ENCODE peak calls at places on chromosomes 6 and 20, in five cellular contexts. L is kidney epithelial cell, O is H9, R is HFFc6, E is bronchial epithelial cell. C is an unnamed sample.

GRCh38 chr6:116217069-116217468 is 36.8 kb downstream of the TSPYL4 start:
- DNase-seq in R (peak), O (no peak), L (no peak), E (peak), C (no peak)

GRCh38 chr6:138028893-138029292 is 78.3 kb downstream of the PERP start:
- DNase-seq in L (no peak), R (no peak), O (no peak), E (peak), C (no peak)

GRCh38 chr6:146290589-146290901 is 253.1 kb upstream of the RAB32 start:
- DNase-seq in E (no peak), O (no peak), L (no peak), R (no peak), C (no peak)

GRCh38 chr6:116596815-116597214 is 19.5 kb upstream of the RSPH4A start:
- DNase-seq in E (no peak), R (no peak), L (no peak), O (no peak), C (no peak)

GRCh38 chr20:2133318-2134183 is 31.9 kb downstream of the STK35 start:
- DNase-seq in O (no peak), E (peak), L (no peak), R (peak), C (no peak)

GRCh38 chr6:94361304-94362060 is 942.1 kb upstream of the EPHA7 start:
- DNase-seq in L (no peak), R (no peak), O (no peak), E (no peak), C (no peak)

GRCh38 chr20:59300341-59301081 is at the start of gene EDN3:
- DNase-seq in O (peak), E (no peak), R (no peak), L (no peak), C (no peak)

GRCh38 chr20:13930246-13930645 is 60.2 kb downstream of the SEL1L2 start:
- DNase-seq in E (peak), R (peak), L (no peak), O (no peak), C (no peak)

GRCh38 chr20:52204136-52204535 is 12.6 kb upstream of the ZFP64 start:
- DNase-seq in R (no peak), L (no peak), O (no peak), E (no peak), C (no peak)

GRCh38 chr20:48686238-48687096 is 141.3 kb downstream of the PREX1 start:
- DNase-seq in O (no peak), L (no peak), R (peak), E (no peak), C (no peak)

GRCh38 chr20:13736792-13737191 is 47.9 kb downstream of the ESF1 start:
- DNase-seq in E (no peak), L (no peak), O (no peak), R (peak), C (no peak)

GRCh38 chr6:52020961-52021570 is 66.3 kb downstream of the PKHD1 start:
- DNase-seq in O (no peak), L (no peak), R (peak), E (peak), C (no peak)

GRCh38 chr6:10531942-10532341 is 10.8 kb downstream of the GCNT2 start:
- DNase-seq in R (no peak), E (no peak), O (no peak), L (no peak), C (no peak)

GRCh38 chr6:124029535-124029934 is 225.9 kb downstream of the NKAIN2 start:
- DNase-seq in L (no peak), E (no peak), R (no peak), O (no peak), C (no peak)

GRCh38 chr20:57809661-57810172 is 99.9 kb upstream of the PMEPA1 start:
- DNase-seq in R (no peak), L (no peak), E (peak), O (no peak), C (no peak)

GRCh38 chr6:169809386-169809785 is 58.0 kb downstream of the ERMARD start:
- DNase-seq in L (no peak), R (no peak), O (no peak), E (no peak), C (peak)

GRCh38 chr6:154899825-154900468 is 95.2 kb upstream of the TIAM2 start:
- DNase-seq in L (no peak), R (no peak), E (no peak), O (no peak), C (no peak)

GRCh38 chr20:44931911-44932310 is 22.1 kb downstream of the PABPC1L start:
- DNase-seq in E (no peak), O (no peak), R (no peak), L (no peak), C (no peak)

GRCh38 chr20:3420211-3420707 is 12.8 kb upstream of the DNAAF9 start:
- DNase-seq in L (no peak), R (peak), O (no peak), E (peak), C (no peak)

GRCh38 chr20:52859156-52859887 is 112.8 kb upstream of the TSHZ2 start:
- DNase-seq in L (peak), R (no peak), O (peak), E (peak), C (no peak)

GRCh38 chr6:2818593-2818992 is 23.1 kb downstream of the SERPINB1 start:
- DNase-seq in R (peak), O (no peak), E (peak), L (no peak), C (no peak)

GRCh38 chr6:154958469-154958868 is 36.6 kb upstream of the TIAM2 start:
- DNase-seq in E (no peak), L (no peak), O (no peak), R (no peak), C (no peak)

GRCh38 chr6:3363296-3364025 is 93.4 kb downstream of the SLC22A23 start:
- DNase-seq in O (no peak), R (no peak), L (no peak), E (peak), C (no peak)

GRCh38 chr20:1274485-1275313 is 8.6 kb downstream of the SNPH start:
- DNase-seq in R (no peak), L (no peak), O (no peak), E (no peak), C (peak)

GRCh38 chr20:25466846-25467245 is 59.4 kb downstream of the GINS1 start:
- DNase-seq in O (no peak), L (no peak), R (no peak), E (no peak), C (no peak)

GRCh38 chr20:435558-435957 is 26.8 kb downstream of the TBC1D20 start:
- DNase-seq in O (no peak), R (no peak), E (no peak), L (no peak), C (no peak)

GRCh38 chr6:90144396-90144795 is 152.2 kb downstream of the BACH2 start:
- DNase-seq in O (no peak), L (no peak), R (no peak), E (peak), C (no peak)

GRCh38 chr6:106053484-106053883 is 32.7 kb upstream of the PRDM1 start:
- DNase-seq in E (no peak), O (no peak), L (no peak), R (no peak), C (no peak)

GRCh38 chr6:96724641-96725040 is 112.6 kb downstream of the GPR63 start:
- DNase-seq in L (no peak), E (no peak), O (no peak), R (no peak), C (no peak)

GRCh38 chr20:25176184-25176583 is 19.3 kb upstream of the ENTPD6 start:
- DNase-seq in E (no peak), L (no peak), R (no peak), O (no peak), C (no peak)

GRCh38 chr6:98039876-98040605 is 757.0 kb upstream of the MMS22L start:
- DNase-seq in E (peak), O (peak), R (no peak), L (no peak), C (no peak)

GRCh38 chr20:10404959-10405530 is 29.0 kb downstream of the MKKS start:
- DNase-seq in E (no peak), R (no peak), L (no peak), O (no peak), C (no peak)

GRCh38 chr20:31713312-31714049 is 9.2 kb downstream of the BCL2L1 start:
- DNase-seq in L (peak), R (peak), E (peak), O (peak), C (no peak)

GRCh38 chr6:72761767-72762166 is 139.9 kb downstream of the KCNQ5 start:
- DNase-seq in E (no peak), L (no peak), R (no peak), O (no peak), C (no peak)

GRCh38 chr6:102950967-102951366 is 1557.5 kb downstream of the GRIK2 start:
- DNase-seq in R (no peak), O (no peak), L (no peak), E (no peak), C (no peak)

GRCh38 chr6:44039191-44039719 is 88.0 kb downstream of the MRPL14 start:
- DNase-seq in L (no peak), E (no peak), O (no peak), R (no peak), C (no peak)

DNA sequence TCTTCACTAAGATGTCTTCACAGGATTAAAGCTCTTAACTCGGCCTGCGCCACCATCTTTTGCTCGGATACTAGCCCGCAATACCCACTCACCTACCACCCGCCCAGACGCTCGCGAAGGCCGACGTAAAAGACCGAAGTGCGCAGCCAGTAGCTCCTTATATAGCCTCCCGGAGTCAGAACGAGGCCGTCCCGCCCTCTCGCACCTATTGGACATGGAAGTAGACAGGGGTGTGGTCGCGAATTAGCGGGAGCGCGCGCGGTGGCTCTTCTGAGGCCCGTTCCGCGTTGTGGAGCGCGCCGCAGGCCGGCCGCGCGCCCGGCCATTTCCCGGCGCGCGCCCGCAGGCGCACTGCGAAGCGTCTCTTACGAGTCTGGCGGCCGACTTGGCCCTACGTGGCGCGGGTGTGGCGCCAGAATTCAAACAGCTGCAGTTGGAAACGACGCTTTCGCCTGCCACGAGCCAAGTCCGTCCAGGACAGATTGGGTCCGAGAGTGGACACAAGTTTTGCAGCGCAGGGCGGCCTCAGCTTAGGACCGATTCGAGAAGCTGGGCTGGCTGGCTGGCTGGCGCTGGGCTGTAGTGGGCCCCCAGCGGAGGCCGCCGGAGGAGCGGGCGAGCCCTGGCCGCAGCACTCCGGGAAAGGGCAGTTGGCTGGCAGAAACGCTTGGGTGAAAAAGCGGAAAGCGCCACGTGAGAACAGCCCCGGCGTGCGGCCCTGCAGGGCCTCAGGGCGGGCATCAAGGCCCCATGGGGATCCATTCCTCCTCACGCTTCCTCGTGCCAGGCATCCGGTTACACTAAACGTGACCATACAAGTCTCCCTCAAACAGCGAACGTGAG is 36.1 kb upstream of the SYNCRIP start:
- DNase-seq in O (peak), L (peak), E (peak), R (peak), C (peak)
- TF ChIP-seq CTCF in O (no peak), L (no peak), E (no peak), R (peak), C (peak)

GRCh38 chr6:167968091-167968490 is 29.4 kb upstream of the KIF25 start:
- DNase-seq in R (no peak), E (peak), L (no peak), O (peak), C (no peak)
- TF ChIP-seq CTCF in R (peak), E (peak), L (peak), O (peak), C (peak)

GRCh38 chr6:127406122-127406521 is 53.1 kb downstream of the KIAA0408 start:
- DNase-seq in O (no peak), R (no peak), L (no peak), E (no peak), C (no peak)
- TF ChIP-seq CTCF in O (no peak), R (no peak), L (no peak), E (no peak), C (no peak)

DNA sequence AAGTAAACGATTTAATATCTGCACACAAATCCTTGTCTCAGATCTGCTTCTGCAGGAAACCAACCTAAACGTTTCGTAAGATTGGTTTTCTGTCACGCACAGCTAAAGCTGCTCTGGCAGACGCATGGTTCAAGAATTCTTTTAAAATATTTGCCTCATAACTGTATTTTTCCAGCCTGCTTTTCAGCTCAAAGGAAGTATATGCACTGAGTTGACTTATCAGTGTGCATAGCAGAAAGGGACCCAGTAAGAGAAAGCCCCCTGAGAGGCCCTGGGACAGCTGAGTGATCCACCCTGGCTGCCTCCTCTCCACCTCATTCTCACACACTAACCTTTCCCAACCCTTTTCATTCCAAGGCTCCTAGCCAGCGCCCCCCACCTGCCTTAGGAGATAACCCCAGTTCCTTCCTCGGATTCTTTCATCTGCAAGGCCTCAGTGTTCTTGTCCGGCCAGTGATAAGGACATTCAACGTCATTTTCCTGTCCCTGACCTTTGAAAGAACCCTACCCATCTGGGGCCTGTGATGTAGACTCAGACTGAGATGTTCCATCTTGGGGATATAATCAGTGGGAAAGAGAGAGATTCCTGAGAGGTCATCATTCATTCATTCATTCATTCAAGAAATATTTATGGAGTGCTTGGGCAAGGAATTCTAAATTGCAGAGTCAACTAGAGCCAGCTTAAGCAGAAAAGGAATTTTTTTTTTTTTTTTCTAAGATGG is 22.4 kb upstream of the SLC9A8 start:
- DNase-seq in R (peak), O (no peak), L (no peak), E (no peak), C (no peak)
- TF ChIP-seq CTCF in R (no peak), O (peak), L (no peak), E (no peak), C (no peak)

DNA sequence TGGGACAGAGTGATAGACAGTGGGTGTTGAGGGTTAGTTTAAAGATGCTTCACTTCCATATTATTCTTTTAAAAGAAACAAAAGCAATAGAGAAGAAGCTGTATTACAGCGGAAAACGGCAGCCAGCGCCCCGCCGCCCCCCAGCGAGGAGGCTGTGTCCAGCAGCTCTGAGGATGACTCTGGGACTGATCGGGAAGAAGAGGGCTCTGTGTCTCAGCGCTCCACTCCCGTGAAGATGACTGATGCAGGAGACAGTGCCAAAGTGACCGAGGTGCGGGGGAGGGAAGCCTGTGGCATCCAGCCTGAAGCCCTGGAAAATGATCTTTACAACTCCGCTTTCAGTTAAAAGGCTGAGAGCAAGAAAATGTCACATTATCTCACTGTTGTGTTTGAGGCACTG is 100.2 kb downstream of the FIG4 start:
- DNase-seq in L (no peak), R (no peak), O (peak), E (no peak), C (no peak)
- TF ChIP-seq CTCF in L (peak), R (no peak), O (no peak), E (no peak), C (no peak)

DNA sequence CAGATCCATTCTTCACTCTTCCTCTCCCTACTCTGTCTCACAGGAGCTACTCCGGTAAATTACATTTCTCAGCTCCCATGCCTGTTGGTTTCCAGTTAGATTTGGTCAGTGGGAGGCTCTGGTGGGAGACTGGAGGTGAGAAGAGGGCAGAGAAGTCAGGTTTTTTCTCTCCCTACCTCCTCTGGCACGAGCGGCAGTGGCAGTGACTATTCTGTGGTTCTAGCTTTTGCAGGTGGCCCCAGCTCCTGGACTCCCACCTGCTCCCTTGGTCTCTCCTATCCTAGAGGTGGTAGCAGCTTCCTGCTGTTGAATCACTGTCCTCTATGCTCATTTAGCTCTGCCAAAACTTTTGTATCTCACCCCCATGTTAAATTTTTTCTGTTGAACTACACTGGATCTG is 17.9 kb downstream of the TLDC2 start:
- DNase-seq in E (no peak), O (no peak), R (no peak), L (no peak), C (no peak)
- TF ChIP-seq CTCF in E (no peak), O (no peak), R (no peak), L (no peak), C (no peak)